ENCODE peak calls at places on chromosomes 2 and 18, in six cellular contexts. R is bronchial epithelial cell, K is heart left ventricle, Z is Calu3, U is fibroblast of the aortic adventitia, D is right atrium auricular region. S is an unnamed sample.

GRCh38 chr2:102063948-102064678 is 72.4 kb downstream of the IL1R2 start:
- DNase-seq in R (peak), U (peak), D (peak), K (peak), Z (peak), S (peak)

GRCh38 chr2:148253716-148254115 is 232.8 kb downstream of the MBD5 start:
- DNase-seq in U (no peak), K (no peak), Z (no peak), D (no peak), R (peak), S (no peak)

GRCh38 chr2:3738454-3738853 is 35.1 kb downstream of the DCDC2C start:
- DNase-seq in D (no peak), U (no peak), K (no peak), Z (peak), R (no peak), S (peak)

GRCh38 chr2:172089005-172089504 is 3.7 kb downstream of the DLX1 start:
- DNase-seq in K (no peak), Z (no peak), U (no peak), D (no peak), R (no peak), S (no peak)

GRCh38 chr2:189534854-189535253 is 45.7 kb downstream of the SLC40A1 start:
- DNase-seq in D (no peak), K (no peak), U (peak), Z (no peak), R (peak), S (no peak)

GRCh38 chr2:215486973-215487372 is 51.1 kb upstream of the FN1 start:
- DNase-seq in K (no peak), D (no peak), R (peak), Z (no peak), U (peak), S (no peak)

GRCh38 chr2:9737053-9737875 is 106.0 kb upstream of the TAF1B start:
- DNase-seq in Z (no peak), D (no peak), K (no peak), R (no peak), U (no peak), S (no peak)

GRCh38 chr2:76984359-76984758 is 537.8 kb downstream of the LRRTM4 start:
- DNase-seq in R (no peak), K (no peak), U (no peak), Z (no peak), D (no peak), S (no peak)

GRCh38 chr2:216164087-216164486 is 54.9 kb downstream of the XRCC5 start:
- DNase-seq in Z (no peak), K (no peak), R (no peak), U (no peak), D (no peak), S (no peak)

GRCh38 chr2:3604207-3604877 is 9.4 kb downstream of the COLEC11 start:
- DNase-seq in K (no peak), Z (no peak), R (no peak), D (peak), U (no peak), S (peak)

GRCh38 chr2:20609995-20610357 is 40.9 kb downstream of the HS1BP3 start:
- DNase-seq in R (no peak), K (no peak), Z (no peak), U (no peak), D (no peak), S (no peak)

GRCh38 chr2:74399785-74400184 is 19.7 kb upstream of the DCTN1 start:
- DNase-seq in R (peak), Z (no peak), K (no peak), D (no peak), U (peak), S (no peak)

GRCh38 chr2:204743368-204743960 is 198.2 kb downstream of the PARD3B start:
- DNase-seq in U (no peak), K (no peak), D (no peak), Z (no peak), R (no peak), S (no peak)

GRCh38 chr2:172962824-172963223 is 112.8 kb upstream of the MAP3K20 start:
- DNase-seq in U (peak), D (no peak), R (peak), K (no peak), Z (peak), S (no peak)

GRCh38 chr2:40964509-40964908 is 512.6 kb upstream of the SLC8A1 start:
- DNase-seq in D (no peak), U (no peak), R (no peak), Z (no peak), K (no peak), S (no peak)

GRCh38 chr2:177165103-177165583 is 47.5 kb upstream of the HNRNPA3 start:
- DNase-seq in U (peak), R (no peak), K (peak), Z (peak), D (peak), S (no peak)

GRCh38 chr18:46632401-46633089 is 24.5 kb downstream of the LOXHD1 start:
- DNase-seq in K (no peak), D (peak), Z (no peak), U (peak), R (peak), S (peak)

GRCh38 chr18:79687806-79688205 is 8.2 kb downstream of the CTDP1 start:
- DNase-seq in Z (no peak), K (no peak), D (no peak), R (peak), U (peak), S (no peak)

GRCh38 chr2:220117010-220117409 is 489.6 kb downstream of the SLC4A3 start:
- DNase-seq in K (no peak), U (no peak), Z (no peak), R (no peak), D (no peak), S (no peak)

GRCh38 chr2:134669731-134670669 is 48.8 kb downstream of the TMEM163 start:
- DNase-seq in D (no peak), K (no peak), Z (peak), R (no peak), U (no peak), S (peak)

GRCh38 chr2:154694881-154695280 is 3.6 kb upstream of the KCNJ3 start:
- DNase-seq in D (no peak), U (no peak), Z (no peak), K (no peak), R (no peak), S (no peak)

GRCh38 chr2:65985986-65986385 is 448.9 kb upstream of the MEIS1 start:
- DNase-seq in D (no peak), U (no peak), Z (no peak), K (no peak), R (peak), S (no peak)

GRCh38 chr2:230602562-230603230 is 109.9 kb upstream of the CAB39 start:
- DNase-seq in U (no peak), R (no peak), K (no peak), D (no peak), Z (no peak), S (no peak)

GRCh38 chr2:51620830-51621229 is 588.9 kb upstream of the NRXN1 start:
- DNase-seq in D (no peak), K (no peak), R (peak), U (no peak), Z (no peak), S (no peak)

DNA sequence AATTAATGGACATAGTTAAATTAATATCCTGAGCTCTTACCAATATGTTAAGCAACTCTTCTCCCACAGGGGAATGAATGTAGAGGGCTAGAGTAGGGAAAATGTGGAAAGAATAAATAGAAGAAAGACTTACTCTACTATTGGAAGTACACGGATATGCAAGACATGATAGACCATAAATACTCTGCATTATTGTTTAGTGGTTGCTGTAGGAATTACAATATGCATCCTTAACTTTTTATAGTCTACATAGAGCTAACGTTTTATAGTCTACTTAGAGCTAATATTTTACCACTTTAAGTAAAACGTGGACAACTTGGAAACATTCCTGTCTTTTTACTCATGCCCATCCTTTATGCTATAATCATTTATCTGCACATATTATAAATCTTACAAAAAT is 163.8 kb upstream of the GALNT5 start:
- DNase-seq in Z (no peak), U (no peak), D (no peak), K (no peak), R (no peak), S (no peak)
- TF ChIP-seq CTCF in Z (no peak), U (no peak), D (no peak), K (no peak), R (no peak), S (no peak)

GRCh38 chr2:185825557-185825956 is 87.0 kb downstream of the FSIP2 start:
- DNase-seq in R (peak), Z (no peak), U (no peak), K (no peak), D (no peak), S (no peak)

GRCh38 chr2:185833864-185834263 is 95.3 kb downstream of the FSIP2 start:
- DNase-seq in R (no peak), D (no peak), U (no peak), K (no peak), Z (no peak), S (no peak)

GRCh38 chr2:185823773-185824172 is 85.2 kb downstream of the FSIP2 start:
- DNase-seq in K (no peak), D (no peak), U (no peak), R (no peak), Z (no peak), S (no peak)

DNA sequence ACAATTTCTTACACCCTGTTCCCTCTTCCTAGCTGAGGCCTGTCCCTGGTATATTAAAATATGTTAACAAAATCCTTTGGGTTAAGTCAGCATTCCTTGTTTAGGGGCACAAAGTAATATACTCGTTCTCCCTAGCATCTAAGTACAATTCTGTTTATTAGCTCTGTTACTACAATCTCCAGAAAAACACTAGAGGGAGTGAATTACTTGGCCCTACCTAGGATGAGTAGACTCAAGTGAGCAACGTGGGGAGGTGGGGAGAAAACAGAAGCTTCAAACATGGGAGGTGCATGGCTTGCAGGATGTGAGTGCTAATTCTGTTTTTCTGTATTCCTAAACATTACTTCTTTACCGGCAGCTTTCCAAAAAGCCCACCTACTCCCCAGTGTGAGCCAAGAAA is 89.7 kb downstream of the FSIP2 start:
- DNase-seq in Z (no peak), D (no peak), U (no peak), R (no peak), K (no peak), S (no peak)
- TF ChIP-seq CTCF in Z (no peak), D (no peak), U (no peak), R (no peak), K (no peak), S (no peak)

GRCh38 chr2:69159988-69160387 is 147.0 kb downstream of the ANTXR1 start:
- DNase-seq in D (no peak), R (peak), K (no peak), U (no peak), Z (no peak), S (no peak)
- TF ChIP-seq CTCF in D (no peak), R (peak), K (no peak), U (no peak), Z (no peak), S (no peak)

GRCh38 chr2:336360-336759 is 48.5 kb upstream of the ALKAL2 start:
- DNase-seq in R (no peak), K (no peak), U (no peak), Z (no peak), D (no peak), S (no peak)

GRCh38 chr2:328761-329160 is 40.9 kb upstream of the ALKAL2 start:
- DNase-seq in U (no peak), Z (no peak), K (no peak), R (no peak), D (no peak), S (peak)

DNA sequence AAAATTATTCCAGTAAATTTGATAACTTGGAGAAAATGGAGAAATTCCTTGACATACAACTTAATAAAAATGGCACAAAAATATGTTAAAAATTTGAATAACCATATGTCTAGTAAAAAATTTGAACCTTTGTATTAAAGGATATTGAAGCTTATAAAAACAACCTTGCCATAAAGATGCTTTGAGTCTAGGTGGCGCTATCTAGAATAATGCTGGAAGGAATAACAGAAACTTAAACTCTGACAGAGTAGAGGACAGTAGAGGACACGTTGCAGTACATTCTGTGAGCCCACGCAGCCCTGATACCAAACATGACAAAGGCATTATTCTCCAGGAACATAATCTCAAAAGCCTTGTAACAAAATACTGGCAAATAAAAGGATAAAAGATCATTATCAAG is 44.7 kb upstream of the ALKAL2 start:
- DNase-seq in D (no peak), Z (no peak), R (no peak), U (no peak), K (no peak), S (no peak)
- TF ChIP-seq CTCF in D (no peak), Z (no peak), R (no peak), U (no peak), K (no peak), S (peak)

DNA sequence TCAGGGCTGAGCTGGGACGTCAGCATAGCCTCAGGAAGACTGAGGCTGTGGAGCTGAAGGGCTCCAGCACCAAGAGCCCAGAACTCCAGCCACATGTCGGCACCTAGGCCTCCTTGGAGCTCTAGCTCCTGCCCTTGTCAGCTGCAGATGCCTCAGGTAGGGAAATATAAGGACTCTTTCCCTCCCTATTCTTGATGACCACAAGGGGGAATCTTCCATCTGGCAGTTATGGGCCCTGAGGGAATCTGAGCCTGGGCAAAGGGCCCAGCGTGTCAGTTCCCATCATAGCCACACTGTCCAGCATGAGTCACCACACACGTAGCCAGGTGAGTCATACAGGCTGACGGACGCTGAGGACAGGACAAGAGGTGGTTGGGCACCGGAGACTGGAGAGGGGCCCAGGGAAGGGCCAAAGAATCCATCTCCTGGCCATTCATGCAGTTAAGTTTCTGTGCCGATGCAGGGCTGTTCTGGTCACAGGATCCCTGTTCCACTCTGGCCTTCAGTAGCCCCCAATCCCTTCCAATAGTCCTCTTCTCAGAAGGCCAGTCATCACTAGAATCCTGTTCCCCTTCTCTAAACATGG is 1.8 kb downstream of the MPV17 start:
- DNase-seq in Z (peak), R (peak), K (peak), U (peak), D (peak), S (no peak)
- TF ChIP-seq CTCF in Z (peak), R (peak), K (peak), U (peak), D (peak), S (peak)

DNA sequence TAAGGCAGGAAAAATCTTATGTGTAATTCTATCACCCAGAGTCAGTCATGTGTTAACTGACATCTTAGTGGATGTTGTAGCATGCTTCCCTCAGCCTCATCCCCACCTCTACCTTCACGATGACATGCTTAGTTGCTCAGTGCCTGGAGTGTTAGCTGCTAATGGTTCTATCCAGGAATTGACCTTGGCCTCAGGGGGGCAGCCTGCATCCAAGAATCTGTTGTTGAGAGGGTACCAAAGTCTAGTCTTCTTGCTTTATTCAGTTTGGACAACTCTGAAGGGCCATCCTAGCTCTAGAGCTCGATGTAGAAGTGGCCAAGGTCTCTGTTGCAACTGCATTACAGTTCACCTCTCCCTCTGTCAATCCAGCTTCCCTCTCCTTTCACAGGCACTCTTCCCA is 61.2 kb downstream of the ACYP2 start:
- DNase-seq in K (peak), U (peak), Z (peak), D (peak), R (peak), S (no peak)
- TF ChIP-seq CTCF in K (peak), U (peak), Z (no peak), D (no peak), R (peak), S (peak)

GRCh38 chr2:44616616-44617266 is 255.0 kb downstream of the CAMKMT start:
- DNase-seq in Z (no peak), R (no peak), U (no peak), K (no peak), D (no peak), S (no peak)

GRCh38 chr2:44618378-44619023 is 256.8 kb downstream of the CAMKMT start:
- DNase-seq in R (no peak), U (no peak), D (no peak), Z (no peak), K (no peak), S (no peak)

GRCh38 chr2:44615950-44616518 is 254.3 kb downstream of the CAMKMT start:
- DNase-seq in Z (no peak), U (no peak), K (no peak), D (no peak), R (no peak), S (no peak)

GRCh38 chr2:44623622-44624351 is 262.0 kb downstream of the CAMKMT start:
- DNase-seq in U (no peak), K (no peak), R (no peak), D (no peak), Z (no peak), S (no peak)

DNA sequence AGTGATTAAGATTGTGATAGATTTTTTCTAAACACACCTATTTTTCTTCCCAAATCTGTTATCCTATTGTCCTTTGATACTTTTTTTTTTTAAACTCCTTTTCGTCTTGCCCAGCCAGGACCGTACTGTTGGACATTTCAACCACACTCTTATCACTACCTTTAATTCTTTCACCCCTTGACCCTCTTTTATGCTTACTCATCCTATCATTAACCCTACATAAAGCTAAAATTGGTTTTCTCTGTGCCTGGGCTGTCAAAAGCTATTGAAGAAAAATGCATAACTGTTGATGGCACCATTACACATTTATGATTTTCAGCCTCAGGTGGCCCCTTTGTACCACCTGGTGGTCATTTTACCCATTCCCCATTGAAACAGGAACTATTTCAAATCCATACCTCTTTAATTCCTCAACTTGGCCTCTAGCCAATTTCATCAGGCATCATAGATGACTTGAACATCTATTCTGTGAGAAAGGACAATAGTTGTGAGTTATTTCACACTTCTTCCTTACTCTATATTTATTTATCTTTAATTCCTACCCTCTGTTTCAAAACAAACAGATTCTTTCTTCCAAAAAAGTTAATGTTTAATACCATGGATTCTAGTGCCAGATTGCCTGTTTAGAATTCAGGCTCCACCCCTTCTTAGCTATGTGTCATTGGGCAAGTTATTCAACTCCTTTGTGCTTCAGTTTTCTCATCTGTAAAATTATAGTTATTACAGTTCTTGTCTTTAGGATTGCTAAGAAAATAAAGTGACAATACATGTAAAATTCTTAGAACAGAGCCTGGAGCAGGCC is 258.6 kb downstream of the CAMKMT start:
- DNase-seq in R (no peak), D (no peak), U (no peak), K (no peak), Z (peak), S (no peak)
- TF ChIP-seq CTCF in R (no peak), D (no peak), U (no peak), K (no peak), Z (no peak), S (no peak)

S was measured in osteocyte.